ENCODE peak calls at places on chromosome 9, in eight cellular contexts. Z is A549; H is CD8-positive, alpha-beta memory T cell; J is GM12878; S is heart right ventricle; C is keratinocyte; A is IMR-90; P is prostate gland. E is an unnamed sample.

GRCh38 chr9:136665111-136665703 is 2.5 kb downstream of the EGFL7 start:
- DNase-seq in Z (no peak), H (no peak), J (no peak), S (no peak), C (no peak), A (no peak), P (no peak), E (peak)

GRCh38 chr9:114906922-114907571 is 23.3 kb downstream of the TNFSF8 start:
- DNase-seq in Z (peak), H (no peak), J (no peak), S (no peak), C (no peak), A (peak), P (no peak), E (no peak)

GRCh38 chr9:126156898-126157297 is 169.7 kb upstream of the MVB12B start:
- DNase-seq in Z (no peak), H (no peak), J (no peak), S (no peak), C (no peak), A (no peak), P (no peak), E (no peak)

GRCh38 chr9:109114670-109115069 is 5.1 kb downstream of the TMEM245 start:
- DNase-seq in Z (no peak), H (no peak), J (no peak), S (no peak), C (no peak), A (peak), P (no peak), E (no peak)

GRCh38 chr9:83422512-83422911 is 115.7 kb downstream of the FRMD3 start:
- DNase-seq in Z (no peak), H (no peak), J (no peak), S (peak), C (no peak), A (no peak), P (no peak), E (no peak)

GRCh38 chr9:34417734-34418133 is 40.6 kb downstream of the FAM219A start:
- DNase-seq in Z (no peak), H (no peak), J (no peak), S (no peak), C (no peak), A (no peak), P (no peak), E (no peak)

GRCh38 chr9:78668148-78668825 is 371.4 kb downstream of the PSAT1 start:
- DNase-seq in Z (no peak), H (no peak), J (no peak), S (no peak), C (peak), A (no peak), P (no peak), E (no peak)

GRCh38 chr9:96686638-96687335 is 31.7 kb upstream of the PRXL2C start:
- DNase-seq in Z (peak), H (peak), J (no peak), S (peak), C (no peak), A (peak), P (peak), E (peak)

GRCh38 chr9:14524881-14525515 is 168.2 kb downstream of the ZDHHC21 start:
- DNase-seq in Z (no peak), H (no peak), J (no peak), S (no peak), C (no peak), A (no peak), P (no peak), E (no peak)

GRCh38 chr9:93324191-93324834 is 127.2 kb upstream of the FAM120A start:
- DNase-seq in Z (no peak), H (no peak), J (no peak), S (no peak), C (no peak), A (no peak), P (no peak), E (no peak)

GRCh38 chr9:109579191-109579948 is 81.3 kb upstream of the PTPN3 start:
- DNase-seq in Z (no peak), H (no peak), J (no peak), S (no peak), C (no peak), A (peak), P (no peak), E (no peak)

GRCh38 chr9:109246533-109246932 is 74.3 kb downstream of the EPB41L4B start:
- DNase-seq in Z (no peak), H (no peak), J (no peak), S (no peak), C (no peak), A (no peak), P (no peak), E (no peak)

GRCh38 chr9:36530224-36530623 is 42.5 kb upstream of the MELK start:
- DNase-seq in Z (no peak), H (no peak), J (no peak), S (no peak), C (no peak), A (no peak), P (no peak), E (no peak)

GRCh38 chr9:111926421-111926875 is 29.8 kb downstream of the UGCG start:
- DNase-seq in Z (no peak), H (peak), J (peak), S (peak), C (no peak), A (peak), P (no peak), E (peak)

GRCh38 chr9:78167356-78167755 is 68.5 kb upstream of the CEP78 start:
- DNase-seq in Z (peak), H (no peak), J (no peak), S (no peak), C (no peak), A (no peak), P (peak), E (no peak)

GRCh38 chr9:23258569-23258968 is 567.5 kb downstream of the ELAVL2 start:
- DNase-seq in Z (no peak), H (no peak), J (no peak), S (no peak), C (no peak), A (no peak), P (no peak), E (no peak)

GRCh38 chr9:98081477-98082219 is 25.1 kb downstream of the NANS start:
- DNase-seq in Z (peak), H (no peak), J (no peak), S (no peak), C (no peak), A (peak), P (no peak), E (no peak)

GRCh38 chr9:7561527-7561926 is 238.1 kb downstream of the DMAC1 start:
- DNase-seq in Z (no peak), H (no peak), J (no peak), S (no peak), C (no peak), A (no peak), P (no peak), E (no peak)

GRCh38 chr9:112029921-112030444 is 133.4 kb downstream of the UGCG start:
- DNase-seq in Z (peak), H (no peak), J (no peak), S (no peak), C (peak), A (peak), P (no peak), E (no peak)

GRCh38 chr9:134225816-134226215 is 61.5 kb upstream of the RNU6ATAC start:
- DNase-seq in Z (no peak), H (no peak), J (no peak), S (no peak), C (no peak), A (no peak), P (no peak), E (no peak)

GRCh38 chr9:1881708-1882351 is 133.3 kb upstream of the SMARCA2 start:
- DNase-seq in Z (no peak), H (no peak), J (no peak), S (no peak), C (no peak), A (no peak), P (no peak), E (no peak)

GRCh38 chr9:136335296-136336155 is 8.2 kb downstream of the GPSM1 start:
- DNase-seq in Z (no peak), H (no peak), J (no peak), S (no peak), C (no peak), A (no peak), P (no peak), E (no peak)

GRCh38 chr9:121073038-121073437 is 1.7 kb upstream of the CNTRL start:
- DNase-seq in Z (peak), H (no peak), J (no peak), S (peak), C (no peak), A (peak), P (no peak), E (no peak)

GRCh38 chr9:4970970-4971641 is 14.0 kb upstream of the JAK2 start:
- DNase-seq in Z (no peak), H (no peak), J (peak), S (no peak), C (no peak), A (no peak), P (no peak), E (no peak)

GRCh38 chr9:35753466-35753865 is 610 bp downstream of the MSMP start:
- DNase-seq in Z (no peak), H (no peak), J (no peak), S (no peak), C (no peak), A (no peak), P (no peak), E (no peak)

GRCh38 chr9:84570482-84571154 is 98.9 kb upstream of the NTRK2 start:
- DNase-seq in Z (no peak), H (no peak), J (no peak), S (no peak), C (no peak), A (no peak), P (no peak), E (no peak)

DNA sequence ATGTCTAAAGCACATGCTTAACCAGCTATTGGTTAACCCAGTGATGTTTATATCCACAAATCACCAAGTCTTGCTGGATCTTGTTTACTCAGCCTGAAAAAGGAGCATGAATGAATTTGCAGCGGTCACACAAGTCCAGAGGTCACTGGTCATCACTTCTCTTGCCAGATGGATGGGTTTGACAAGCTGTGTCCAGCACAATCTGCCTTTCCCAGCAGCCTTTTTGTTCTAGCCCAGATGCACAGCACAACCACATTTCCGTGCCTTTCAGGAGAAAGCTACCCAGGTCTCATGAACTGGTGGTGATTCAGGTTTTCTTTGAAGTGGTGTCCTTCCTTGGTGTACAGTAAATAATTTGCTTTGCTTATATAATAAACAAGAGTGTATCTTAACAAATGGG is 32.1 kb downstream of the TMEM252 start:
- DNase-seq in Z (no peak), H (no peak), J (no peak), S (no peak), C (no peak), A (no peak), P (no peak), E (no peak)
- H3K27ac ChIP-seq in Z (no peak), H (no peak), J (no peak), S (peak), C (no peak), A (no peak), P (peak), E (no peak)

DNA sequence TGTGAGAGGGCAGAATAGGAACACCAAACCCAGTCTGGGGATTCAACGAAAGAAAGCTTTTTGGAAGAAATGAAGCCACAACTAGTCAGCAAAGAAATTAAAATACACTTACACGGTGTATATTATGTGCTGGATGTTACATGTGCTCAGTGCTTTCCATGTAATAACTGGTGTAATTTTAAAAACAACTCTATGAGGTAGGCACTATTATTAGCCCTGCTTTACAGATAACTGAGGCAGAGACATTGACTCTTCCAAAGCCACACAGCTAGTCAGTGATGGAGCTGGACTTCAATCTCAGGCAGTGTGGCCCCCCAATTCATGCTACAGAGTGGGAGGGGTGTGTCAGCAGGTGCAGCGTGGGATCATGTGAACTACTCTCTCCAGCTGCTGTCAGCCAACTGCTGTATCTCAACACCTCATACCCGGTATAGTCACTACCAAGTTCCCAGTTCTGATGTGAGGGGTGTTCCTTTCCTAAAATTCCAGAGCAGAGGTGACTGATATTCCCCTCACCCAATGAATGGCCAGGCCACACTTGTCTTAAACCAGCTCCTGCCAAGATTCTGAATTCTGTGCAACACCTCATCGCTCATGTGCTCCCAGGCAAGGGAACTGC is 33.8 kb upstream of the TJP2 start:
- DNase-seq in Z (no peak), H (no peak), J (no peak), S (no peak), C (no peak), A (no peak), P (no peak), E (no peak)
- H3K27ac ChIP-seq in Z (no peak), H (no peak), J (no peak), S (peak), C (no peak), A (no peak), P (no peak), E (no peak)

DNA sequence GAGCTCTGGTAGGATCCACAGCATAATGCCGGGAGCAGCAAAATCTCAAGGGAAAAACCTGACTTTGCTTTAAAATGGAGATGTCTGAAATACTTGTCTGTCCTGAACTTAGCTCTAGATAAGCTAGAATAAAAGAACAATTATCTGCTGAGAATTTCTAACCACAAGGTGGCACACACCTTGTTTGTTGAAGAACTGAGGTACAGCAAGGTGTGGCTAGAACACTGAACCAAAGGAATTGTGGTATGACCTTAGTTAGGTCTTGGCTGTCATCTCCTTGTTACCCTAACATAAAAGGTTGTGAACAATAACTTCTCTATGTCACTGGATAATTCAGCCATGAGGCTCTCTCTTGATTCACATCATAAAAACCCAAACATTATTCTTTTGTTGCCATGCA is 72.3 kb upstream of the ANXA1 start:
- DNase-seq in Z (peak), H (no peak), J (no peak), S (no peak), C (no peak), A (no peak), P (no peak), E (no peak)
- H3K27ac ChIP-seq in Z (peak), H (no peak), J (no peak), S (no peak), C (no peak), A (no peak), P (no peak), E (no peak)

DNA sequence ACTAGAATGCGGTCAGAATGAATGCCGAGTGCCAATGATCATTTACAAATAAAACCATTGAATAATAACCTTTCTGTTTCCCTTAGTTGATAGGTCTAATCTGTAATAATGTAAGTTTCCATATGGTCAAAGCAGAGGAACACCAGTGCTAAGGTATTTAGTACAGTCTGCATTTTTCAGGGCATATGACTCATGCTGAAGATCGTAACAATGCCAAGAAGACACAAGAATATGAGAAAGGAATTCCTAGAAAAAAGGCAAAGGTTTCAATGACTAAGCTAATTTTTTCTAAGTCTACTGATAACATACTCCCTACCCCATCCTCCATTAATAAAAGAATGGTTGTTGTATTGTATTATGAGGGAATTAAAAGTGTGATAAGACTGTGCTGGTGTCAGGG is 2.8 kb downstream of the OR1L8 start:
- DNase-seq in Z (peak), H (no peak), J (no peak), S (no peak), C (no peak), A (peak), P (no peak), E (no peak)
- H3K27ac ChIP-seq in Z (peak), H (peak), J (no peak), S (no peak), C (no peak), A (no peak), P (no peak), E (no peak)

E was measured in CD4-positive, alpha-beta T cell.